ENCODE peak calls at places on chromosome 21, in six cellular contexts. D is tibial artery, Z is thyroid gland, M is mesothelial cell of epicardium, Q is thoracic aorta, X is transverse colon. N is an unnamed sample.

GRCh38 chr21:45593162-45594022 is 50.1 kb upstream of the PCBP3 start:
- DNase-seq in D (no peak), Z (no peak), M (no peak), Q (no peak), X (no peak), N (no peak)

GRCh38 chr21:40270134-40270533 is 402.9 kb downstream of the PCP4 start:
- DNase-seq in D (no peak), Z (no peak), M (no peak), Q (no peak), X (no peak), N (no peak)

GRCh38 chr21:25485914-25486313 is 121.4 kb downstream of the MRPL39 start:
- DNase-seq in D (no peak), Z (no peak), M (no peak), Q (no peak), X (no peak), N (no peak)

GRCh38 chr21:34885125-34885524 is 164.0 kb downstream of the RUNX1 start:
- DNase-seq in D (no peak), Z (no peak), M (no peak), Q (no peak), X (no peak), N (no peak)

GRCh38 chr21:35044770-35045538 is 4.1 kb downstream of the RUNX1 start:
- DNase-seq in D (no peak), Z (no peak), M (no peak), Q (no peak), X (no peak), N (no peak)

GRCh38 chr21:42495027-42495426 is 997 bp downstream of the RSPH1 start:
- DNase-seq in D (no peak), Z (no peak), M (no peak), Q (no peak), X (no peak), N (no peak)

GRCh38 chr21:34554227-34554626 is 42.2 kb upstream of the KCNE1 start:
- DNase-seq in D (no peak), Z (no peak), M (no peak), Q (no peak), X (no peak), N (no peak)

GRCh38 chr21:17513214-17514123 is 626 bp downstream of the CXADR start:
- DNase-seq in D (no peak), Z (peak), M (peak), Q (no peak), X (peak), N (no peak)

GRCh38 chr21:29145354-29145782 is 14.9 kb downstream of the MAP3K7CL start:
- DNase-seq in D (peak), Z (no peak), M (no peak), Q (peak), X (no peak), N (no peak)

DNA sequence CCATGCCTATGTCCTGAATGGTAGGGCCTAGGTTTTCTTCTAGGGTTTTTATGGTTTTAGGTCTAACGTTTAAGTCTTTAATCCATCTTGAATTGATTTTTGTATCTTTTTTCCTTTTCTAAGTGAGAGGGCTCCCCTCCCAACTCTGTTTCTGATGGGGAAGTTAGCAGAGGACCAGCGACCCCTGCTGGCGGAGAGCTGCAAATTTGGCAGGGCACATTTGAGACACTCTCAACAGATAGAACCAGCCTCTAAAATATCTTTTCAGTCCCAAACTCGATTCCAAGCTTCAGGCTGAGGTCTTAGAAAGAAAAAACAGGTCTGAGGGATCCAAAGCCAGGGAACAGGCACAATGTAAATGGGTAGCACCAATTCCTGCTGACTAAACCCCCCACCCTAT is 32.5 kb downstream of the LRRC3 start:
- DNase-seq in D (no peak), Z (no peak), M (no peak), Q (no peak), X (no peak), N (no peak)
- TF ChIP-seq CTCF in D (no peak), Z (no peak), M (peak), Q (no peak), X (no peak), N (peak)

GRCh38 chr21:39096754-39097153 is 86.5 kb downstream of the PSMG1 start:
- DNase-seq in D (peak), Z (no peak), M (no peak), Q (no peak), X (no peak), N (no peak)
- TF ChIP-seq CTCF in D (no peak), Z (no peak), M (no peak), Q (no peak), X (no peak), N (peak)

DNA sequence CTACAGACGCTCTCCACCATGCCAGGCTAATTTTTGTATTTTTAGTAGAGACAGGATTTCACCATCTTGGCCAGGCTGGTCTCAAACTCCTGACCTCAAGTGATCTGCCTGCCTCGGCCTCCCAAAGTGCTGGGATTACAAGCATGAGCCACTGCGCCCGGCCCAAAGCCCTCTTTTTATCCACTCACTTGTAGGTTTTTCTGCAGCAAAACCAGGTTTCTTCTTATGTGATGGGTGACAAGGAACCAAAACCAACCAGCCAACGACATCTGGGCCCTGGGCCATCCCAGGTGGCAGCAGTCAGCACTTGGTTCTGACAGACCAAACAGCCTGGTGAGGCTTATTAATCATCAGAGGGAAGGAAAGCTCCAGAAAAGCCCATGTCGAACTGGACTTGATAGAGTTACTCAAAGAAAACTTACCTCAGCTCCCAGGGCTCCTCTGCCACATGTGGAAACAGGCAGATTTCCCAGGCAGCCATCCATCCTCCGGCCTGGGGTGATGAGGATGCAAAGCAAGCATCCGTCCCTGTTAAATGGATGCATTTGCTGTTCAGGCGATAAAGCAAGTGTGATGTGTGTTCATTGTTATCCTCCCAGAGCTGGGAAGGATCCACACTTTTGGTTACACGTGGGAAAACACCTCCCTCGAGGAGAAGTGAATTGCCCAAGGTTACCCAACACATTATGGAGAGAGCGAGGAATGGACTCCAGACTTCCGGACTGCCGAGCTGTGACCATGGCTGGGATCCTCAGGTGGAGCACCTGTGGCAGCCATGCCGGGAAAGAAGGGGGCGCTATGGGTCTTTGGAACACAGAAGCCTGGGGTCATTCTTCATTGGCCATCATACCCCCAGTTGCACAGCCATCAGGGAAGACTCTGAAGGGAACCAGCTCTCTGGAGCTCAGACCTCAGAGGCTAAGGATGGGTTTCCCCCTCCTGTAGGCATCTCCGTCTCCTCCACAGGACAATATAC is 118.8 kb downstream of the HUNK start:
- DNase-seq in D (no peak), Z (peak), M (no peak), Q (no peak), X (no peak), N (no peak)
- TF ChIP-seq CTCF in D (no peak), Z (no peak), M (no peak), Q (no peak), X (no peak), N (no peak)

DNA sequence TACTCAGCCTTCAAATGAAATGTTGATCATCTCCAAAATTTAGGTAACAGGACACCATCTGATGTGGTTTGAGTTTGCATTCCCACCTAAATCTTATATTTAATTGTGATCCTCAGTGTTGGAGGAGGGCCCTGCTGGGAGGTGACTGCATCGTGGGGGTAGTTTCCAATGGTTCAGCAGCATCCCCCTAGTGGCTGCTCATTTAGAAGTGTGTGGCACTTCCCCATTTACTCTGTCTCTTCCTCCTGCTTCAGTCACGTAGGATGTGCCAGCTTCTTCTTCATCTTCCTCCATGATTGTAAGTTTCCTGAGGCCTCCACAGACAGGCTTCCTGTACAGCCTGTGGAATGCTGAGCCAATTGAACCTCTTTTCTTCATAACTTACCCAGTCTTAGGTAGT is 731.2 kb downstream of the USP25 start:
- DNase-seq in D (no peak), Z (no peak), M (no peak), Q (no peak), X (no peak), N (no peak)
- TF ChIP-seq CTCF in D (no peak), Z (no peak), M (no peak), Q (no peak), X (no peak), N (no peak)

GRCh38 chr21:32653326-32653901 is 41.2 kb upstream of the CFAP298 start:
- DNase-seq in D (no peak), Z (no peak), M (no peak), Q (no peak), X (no peak), N (no peak)
- TF ChIP-seq CTCF in D (no peak), Z (peak), M (peak), Q (no peak), X (peak), N (peak)

GRCh38 chr21:43948740-43949498 is 63.2 kb upstream of the TRAPPC10 start:
- DNase-seq in D (no peak), Z (no peak), M (no peak), Q (no peak), X (no peak), N (no peak)
- TF ChIP-seq CTCF in D (no peak), Z (no peak), M (no peak), Q (no peak), X (no peak), N (no peak)

DNA sequence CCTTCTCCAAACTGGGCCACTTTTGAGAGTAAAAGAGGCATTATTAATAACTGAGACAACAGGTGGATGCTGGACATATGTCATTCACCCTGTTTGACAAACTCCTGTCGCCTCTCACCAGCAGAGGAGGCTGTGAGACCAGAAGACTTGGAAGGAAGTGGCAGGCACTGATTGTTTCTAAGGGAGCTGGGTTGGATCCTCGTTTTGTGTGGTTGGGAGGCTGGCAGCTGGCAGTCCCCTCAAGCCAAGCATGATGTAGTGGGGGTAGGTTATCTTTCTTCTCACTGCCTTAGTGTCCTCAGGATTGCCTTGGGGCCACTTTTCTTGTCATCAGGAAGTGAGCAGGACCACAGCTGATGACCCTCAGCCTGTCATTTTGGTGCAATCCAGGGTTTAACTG is 86.5 kb upstream of the KCNJ15 start:
- DNase-seq in D (no peak), Z (peak), M (no peak), Q (no peak), X (no peak), N (no peak)
- TF ChIP-seq CTCF in D (peak), Z (peak), M (no peak), Q (peak), X (no peak), N (peak)

GRCh38 chr21:37619464-37619974 is 252.9 kb downstream of the DYRK1A start:
- DNase-seq in D (no peak), Z (no peak), M (no peak), Q (no peak), X (no peak), N (no peak)
- TF ChIP-seq CTCF in D (no peak), Z (no peak), M (no peak), Q (no peak), X (no peak), N (no peak)

GRCh38 chr21:26846036-26846931 is 1.1 kb upstream of the ADAMTS1 start:
- DNase-seq in D (peak), Z (peak), M (peak), Q (peak), X (peak), N (peak)

GRCh38 chr21:26843912-26844257 is 1.3 kb downstream of the ADAMTS1 start:
- DNase-seq in D (no peak), Z (peak), M (no peak), Q (no peak), X (no peak), N (peak)

GRCh38 chr21:26844258-26845065 is 747 bp downstream of the ADAMTS1 start:
- DNase-seq in D (peak), Z (peak), M (peak), Q (no peak), X (no peak), N (peak)

GRCh38 chr21:26845750-26846035 is 484 bp upstream of the ADAMTS1 start:
- DNase-seq in D (no peak), Z (no peak), M (no peak), Q (no peak), X (no peak), N (no peak)

DNA sequence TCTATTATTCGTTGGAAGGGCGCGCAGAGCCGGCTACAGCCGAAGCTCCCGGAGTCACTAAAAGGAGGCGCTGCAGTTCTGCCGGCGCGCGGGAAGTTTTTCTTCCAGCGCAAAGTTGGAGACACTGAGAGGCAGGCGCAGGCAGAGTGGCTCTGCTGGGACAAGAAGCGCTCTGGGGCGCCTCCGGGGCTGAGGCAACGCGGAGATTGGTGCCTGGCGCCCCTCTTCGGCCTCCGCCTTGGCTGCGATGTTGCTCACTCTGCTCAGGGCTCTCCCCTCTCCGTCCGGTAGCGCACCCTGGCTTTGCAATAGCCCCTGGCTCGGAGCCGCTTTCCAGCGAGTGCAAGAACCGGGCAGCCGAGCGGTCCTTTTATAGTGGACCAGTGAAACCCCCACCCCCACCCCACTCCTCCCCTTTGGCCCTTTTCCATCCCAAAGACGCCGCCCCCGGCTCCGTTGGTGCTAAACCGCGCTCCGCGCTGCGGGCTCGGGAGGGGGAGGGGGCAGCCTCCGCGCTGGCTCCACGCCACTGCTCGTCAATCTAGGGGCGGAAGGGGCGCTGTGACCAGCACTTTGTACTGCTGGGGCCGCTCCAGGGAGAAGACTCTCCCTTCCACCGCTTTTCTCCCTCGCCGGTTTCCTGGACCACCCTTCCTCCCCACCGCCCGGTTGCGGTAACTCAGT is at the start of gene ADAMTS1:
- DNase-seq in D (peak), Z (peak), M (peak), Q (peak), X (peak), N (peak)
- TF ChIP-seq CTCF in D (no peak), Z (no peak), M (no peak), Q (no peak), X (no peak), N (peak)

GRCh38 chr21:39153842-39154241 is 29.4 kb downstream of the PSMG1 start:
- DNase-seq in D (no peak), Z (no peak), M (no peak), Q (no peak), X (no peak), N (no peak)

GRCh38 chr21:39155578-39155977 is 27.7 kb downstream of the PSMG1 start:
- DNase-seq in D (no peak), Z (no peak), M (no peak), Q (no peak), X (no peak), N (no peak)

GRCh38 chr21:39150316-39150715 is 32.9 kb downstream of the PSMG1 start:
- DNase-seq in D (no peak), Z (no peak), M (no peak), Q (no peak), X (no peak), N (no peak)

GRCh38 chr21:39156024-39156423 is 27.2 kb downstream of the PSMG1 start:
- DNase-seq in D (no peak), Z (no peak), M (no peak), Q (no peak), X (no peak), N (no peak)

DNA sequence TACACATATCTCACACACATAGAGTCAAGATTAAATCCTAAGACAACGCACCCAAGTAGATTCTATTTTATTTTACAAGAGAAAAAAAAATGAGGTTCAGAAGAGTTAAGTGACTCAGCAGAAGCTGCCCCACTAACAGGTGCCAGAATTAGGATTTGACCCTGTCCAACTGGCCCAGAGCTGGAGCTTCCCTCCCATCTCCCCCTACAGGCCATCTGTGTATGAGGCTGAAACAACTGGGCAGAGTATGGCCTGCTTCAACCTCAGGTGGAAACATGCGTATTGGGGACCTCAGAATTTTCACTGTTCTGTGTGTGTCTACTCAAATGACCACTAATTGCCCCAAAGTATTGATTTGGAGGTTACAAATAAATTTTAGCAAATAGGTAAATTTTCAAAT is 29.9 kb downstream of the PSMG1 start:
- DNase-seq in D (no peak), Z (no peak), M (no peak), Q (no peak), X (no peak), N (no peak)
- TF ChIP-seq CTCF in D (no peak), Z (no peak), M (peak), Q (no peak), X (no peak), N (peak)

N was measured in progenitor cell of endocrine pancreas.